ENCODE peak calls at places on chromosome 9, in ten cellular contexts. F is G401, U is cardiac muscle cell, V is GM19239, K is epithelial cell of esophagus, Z is hippocampal formation, P is DMS153, S is transverse colon, C is NCI-H1417 treated with DMSO at 0.1 percent for 48 hours, W is GM18507. D is an unnamed sample.

GRCh38 chr9:129482521-129483466 is 138.1 kb downstream of the C9orf50 start:
- DNase-seq in V (no peak), F (peak), P (peak), W (no peak), Z (peak), K (peak), S (peak), C (no peak), U (peak), D (peak)

GRCh38 chr9:106953166-106953565 is 90.2 kb downstream of the ZNF462 start:
- DNase-seq in V (no peak), F (no peak), U (no peak), C (no peak), Z (no peak), K (peak), W (no peak), S (no peak), P (no peak), D (no peak)

GRCh38 chr9:98600631-98601030 is 108.1 kb downstream of the GABBR2 start:
- DNase-seq in S (no peak), C (no peak), F (peak), V (no peak), U (no peak), Z (no peak), K (no peak), W (no peak), P (no peak), D (no peak)

GRCh38 chr9:71157731-71158130 is 36.3 kb upstream of the TRPM3 start:
- DNase-seq in W (no peak), V (no peak), Z (no peak), P (no peak), K (no peak), F (peak), S (no peak), U (no peak), C (no peak), D (no peak)

GRCh38 chr9:95155211-95155610 is 162.3 kb downstream of the FANCC start:
- DNase-seq in W (no peak), S (no peak), Z (no peak), U (no peak), P (no peak), V (no peak), K (no peak), F (no peak), C (no peak), D (no peak)

GRCh38 chr9:93536874-93537273 is 39.5 kb upstream of the PHF2 start:
- DNase-seq in F (no peak), P (no peak), C (no peak), V (no peak), Z (no peak), W (no peak), K (no peak), S (no peak), U (no peak), D (no peak)

GRCh38 chr9:120965344-120966004 is 38.9 kb upstream of the TRAF1 start:
- DNase-seq in W (no peak), U (peak), V (no peak), P (peak), C (peak), Z (peak), K (no peak), S (no peak), F (peak), D (no peak)

GRCh38 chr9:94812343-94812742 is 85.8 kb downstream of the AOPEP start:
- DNase-seq in K (peak), S (no peak), C (no peak), Z (no peak), F (no peak), U (peak), P (no peak), W (no peak), V (no peak), D (no peak)

GRCh38 chr9:8648271-8648670 is 848.7 kb upstream of the DMAC1 start:
- DNase-seq in P (no peak), F (no peak), C (no peak), U (peak), Z (no peak), K (no peak), S (no peak), W (no peak), V (no peak), D (no peak)

GRCh38 chr9:75483636-75484035 is 395.3 kb downstream of the OSTF1 start:
- DNase-seq in U (no peak), K (peak), V (no peak), C (no peak), F (no peak), W (no peak), Z (no peak), S (no peak), P (no peak), D (no peak)

GRCh38 chr9:116075191-116075590 is 78.4 kb upstream of the PAPPA start:
- DNase-seq in K (peak), F (no peak), U (peak), P (no peak), Z (no peak), C (no peak), S (no peak), W (no peak), V (no peak), D (no peak)

GRCh38 chr9:81096667-81097066 is 592.7 kb downstream of the TLE1 start:
- DNase-seq in K (peak), S (no peak), U (no peak), W (no peak), C (no peak), Z (no peak), P (no peak), F (no peak), V (no peak), D (no peak)

GRCh38 chr9:7452378-7452777 is 347.2 kb downstream of the DMAC1 start:
- DNase-seq in F (no peak), P (no peak), C (no peak), V (no peak), U (peak), W (no peak), K (peak), S (no peak), Z (no peak), D (no peak)

GRCh38 chr9:470795-471194 is 256.1 kb downstream of the DOCK8 start:
- DNase-seq in C (no peak), Z (no peak), U (peak), F (no peak), P (no peak), S (no peak), V (no peak), K (peak), W (no peak), D (no peak)

GRCh38 chr9:86407022-86407421 is 52.8 kb upstream of the TUT7 start:
- DNase-seq in P (no peak), S (no peak), K (peak), U (peak), F (no peak), V (no peak), Z (no peak), W (no peak), C (no peak), D (no peak)

GRCh38 chr9:134811673-134812668 is 68.6 kb upstream of the FCN2 start:
- DNase-seq in C (no peak), V (no peak), W (no peak), S (no peak), K (no peak), F (no peak), Z (no peak), P (no peak), U (peak), D (peak)

GRCh38 chr9:18358325-18358724 is 115.6 kb upstream of the ADAMTSL1 start:
- DNase-seq in K (no peak), W (no peak), P (no peak), F (no peak), U (no peak), Z (no peak), C (no peak), V (no peak), S (no peak), D (no peak)

GRCh38 chr9:105710638-105711037 is 16.3 kb downstream of the TMEM38B start:
- DNase-seq in K (no peak), W (no peak), C (no peak), Z (no peak), F (no peak), U (no peak), V (no peak), P (no peak), S (no peak), D (no peak)

GRCh38 chr9:114318416-114318815 is 4.5 kb upstream of the ORM1 start:
- DNase-seq in S (no peak), W (no peak), C (no peak), K (no peak), U (no peak), F (no peak), V (no peak), P (no peak), Z (no peak), D (no peak)

GRCh38 chr9:79572891-79573696 is 1.3 kb downstream of the TLE4 start:
- DNase-seq in S (peak), Z (peak), U (peak), V (no peak), C (no peak), P (no peak), W (no peak), F (peak), K (peak), D (peak)

GRCh38 chr9:35813434-35814105 is 1.3 kb downstream of the HINT2 start:
- DNase-seq in W (no peak), F (no peak), C (no peak), K (peak), Z (no peak), V (no peak), S (no peak), P (no peak), U (peak), D (no peak)

GRCh38 chr9:88799706-88800682 is 191.3 kb upstream of the S1PR3 start:
- DNase-seq in U (no peak), Z (no peak), K (no peak), P (no peak), S (no peak), W (no peak), F (no peak), C (no peak), V (no peak), D (no peak)

GRCh38 chr9:134642385-134643181 is 980 bp downstream of the COL5A1 start:
- DNase-seq in C (no peak), Z (no peak), S (peak), U (peak), P (no peak), W (no peak), K (no peak), F (no peak), V (no peak), D (peak)

GRCh38 chr9:95104088-95104960 is 213.2 kb downstream of the FANCC start:
- DNase-seq in F (peak), V (no peak), C (no peak), K (no peak), S (no peak), P (no peak), U (peak), W (no peak), Z (no peak), D (no peak)

GRCh38 chr9:93083592-93084470 is 12.2 kb upstream of the CARD19 start:
- DNase-seq in S (no peak), F (no peak), P (no peak), W (no peak), Z (no peak), V (no peak), K (no peak), C (no peak), U (no peak), D (no peak)

GRCh38 chr9:98997580-98997979 is 53.9 kb downstream of the COL15A1 start:
- DNase-seq in V (no peak), P (no peak), Z (no peak), C (no peak), K (no peak), F (no peak), S (no peak), W (no peak), U (peak), D (no peak)

GRCh38 chr9:78493166-78493742 is 196.3 kb downstream of the PSAT1 start:
- DNase-seq in F (no peak), U (no peak), Z (no peak), P (no peak), K (no peak), W (no peak), S (no peak), V (no peak), C (no peak), D (no peak)

GRCh38 chr9:69276775-69277174 is 48.2 kb upstream of the ENTREP1 start:
- DNase-seq in W (no peak), F (no peak), C (no peak), S (no peak), V (no peak), P (no peak), K (no peak), Z (no peak), U (peak), D (no peak)

GRCh38 chr9:137435381-137435891 is 5.7 kb downstream of the ENTPD8 start:
- DNase-seq in C (no peak), W (no peak), Z (no peak), F (no peak), K (no peak), P (no peak), S (no peak), V (no peak), U (no peak), D (no peak)

D was measured in left colon.